ENCODE peak calls at places on chromosome 15, in five cellular contexts. U is HCT116, M is SK-N-SH, K is IMR-90, Q is GM23248. X is an unnamed sample.

GRCh38 chr15:48536681-48537091 is 108.8 kb downstream of the FBN1 start:
- DNase-seq in U (no peak), M (peak; percentile 36), K (peak; percentile 35), Q (peak; percentile 67), X (no peak)

GRCh38 chr15:23642413-23643044 is 5.1 kb downstream of the MAGEL2 start:
- DNase-seq in K (peak; percentile 51), Q (peak; percentile 76), M (peak; percentile 81), U (peak; percentile 23), X (peak; percentile 60)

GRCh38 chr15:92819312-92820232 is 80.6 kb upstream of the CHD2 start:
- DNase-seq in U (no peak), K (no peak), Q (peak; percentile 39), M (peak; percentile 63), X (no peak)

GRCh38 chr15:63530235-63530634 is 25.8 kb downstream of the USP3 start:
- DNase-seq in Q (no peak), M (no peak), U (no peak), K (no peak), X (no peak)

GRCh38 chr15:70494861-70495571 is 268.3 kb downstream of the UACA start:
- DNase-seq in M (peak; percentile 54), K (peak; percentile 96), Q (peak; percentile 94), U (no peak), X (no peak)

GRCh38 chr15:96421211-96421610 is 90.7 kb downstream of the NR2F2 start:
- DNase-seq in Q (peak; percentile 63), M (no peak), U (no peak), K (peak; percentile 61), X (no peak)

GRCh38 chr15:80825361-80826030 is 46.3 kb downstream of the CEMIP start:
- DNase-seq in U (no peak), M (no peak), K (no peak), Q (peak; percentile 58), X (no peak)

GRCh38 chr15:100732359-100733055 is 130.1 kb downstream of the ASB7 start:
- DNase-seq in M (no peak), K (peak; percentile 24), U (no peak), Q (peak; percentile 69), X (no peak)

GRCh38 chr15:40328176-40328575 is 4.7 kb downstream of the INAFM2 start:
- DNase-seq in M (no peak), Q (no peak), K (peak; percentile 74), U (no peak), X (no peak)

DNA sequence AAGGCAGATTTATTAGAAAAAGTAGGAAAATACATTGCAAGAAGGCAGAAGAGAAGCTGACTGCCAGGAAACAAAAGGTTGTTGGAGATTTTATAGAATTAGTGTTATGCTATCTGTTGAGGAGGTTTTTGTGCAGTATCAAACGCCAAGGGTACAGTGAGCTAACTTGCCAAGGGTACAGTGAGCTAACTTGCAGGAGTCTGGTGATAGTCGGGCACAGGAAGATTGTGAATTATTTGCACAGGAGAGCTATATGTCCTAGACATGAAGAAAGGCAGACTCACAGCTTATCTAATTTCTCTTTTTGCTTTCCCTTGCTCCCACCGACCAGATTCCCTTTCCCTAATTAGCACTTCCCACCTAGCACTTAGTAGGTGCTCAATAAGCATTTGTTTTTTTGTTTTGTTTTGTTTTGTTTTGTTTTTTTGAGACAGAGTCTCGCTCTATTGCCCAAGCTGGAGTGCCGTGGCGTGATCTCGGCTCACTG is 2.7 kb upstream of the CSK start:
- DNase-seq in Q (no peak), U (no peak), K (no peak), M (no peak), X (peak; percentile 18)
- H3K9ac ChIP-seq in Q (no peak overlapping the region), U (no peak overlapping the region), K (no peak overlapping the region), M (no peak overlapping the region), X (no peak overlapping the region)

GRCh38 chr15:66164788-66165187 is 88.8 kb downstream of the MEGF11 start:
- DNase-seq in K (no peak), U (no peak), M (no peak), Q (no peak), X (no peak)
- H3K27ac ChIP-seq in K (no peak overlapping the region), U (no peak overlapping the region), M (no peak overlapping the region), Q (no peak overlapping the region), X (no peak overlapping the region)

DNA sequence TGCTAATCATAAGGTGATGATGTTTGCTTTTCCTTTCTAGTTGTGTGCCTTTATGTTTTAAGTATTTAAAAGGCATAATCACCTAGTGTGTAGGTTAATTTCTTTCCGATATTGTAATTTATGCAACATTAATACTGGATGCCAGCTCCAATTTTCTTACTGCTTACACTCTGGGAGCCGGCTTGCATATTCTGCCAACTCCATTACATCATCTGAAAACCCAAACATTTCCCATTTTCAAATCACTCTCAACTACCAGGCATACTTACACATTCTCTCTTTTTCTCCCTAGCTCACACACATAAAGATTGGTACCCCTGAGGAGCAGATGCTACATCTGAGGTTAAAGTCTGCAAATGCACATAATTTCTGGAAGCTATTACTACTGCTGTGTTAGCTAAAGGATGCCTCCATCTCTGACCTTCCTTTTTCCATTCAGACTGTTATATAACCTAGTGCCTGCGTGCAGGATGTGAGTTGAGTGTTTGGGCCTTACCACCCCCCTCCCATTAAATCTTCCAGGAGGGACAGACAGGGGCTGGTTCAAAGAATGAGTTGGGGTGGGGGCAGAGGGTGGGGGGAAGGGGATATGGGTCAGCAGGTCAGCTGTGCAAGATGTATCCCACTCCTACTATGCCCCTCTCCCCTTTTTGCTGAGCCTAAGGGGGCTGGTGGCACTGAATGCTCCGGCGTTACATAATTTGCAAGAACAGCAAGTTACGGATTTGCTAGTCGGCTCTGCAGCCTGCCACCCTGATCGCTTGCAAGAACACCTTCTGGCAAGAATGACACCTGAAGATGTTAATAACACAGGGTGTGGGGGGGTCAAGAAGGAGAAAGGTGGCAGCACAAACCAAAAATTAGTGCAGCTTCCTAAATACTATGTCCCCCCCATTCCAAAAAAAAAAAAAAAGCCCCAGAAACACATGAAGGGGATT is 2.5 kb downstream of the RORA start:
- DNase-seq in K (peak; percentile 6), U (no peak), M (no peak), Q (peak; percentile 41), X (no peak)
- H3K9ac ChIP-seq in K (no peak overlapping the region), U (no peak overlapping the region), M (peak overlapping the region; percentile 51), Q (peak overlapping the region; percentile 67), X (no peak overlapping the region)

GRCh38 chr15:68277131-68277604 is 377 bp upstream of the FEM1B start:
- DNase-seq in Q (peak; percentile 73), U (no peak), K (peak; percentile 48), M (peak; percentile 72), X (peak; percentile 48)
- H3K27ac ChIP-seq in Q (peak overlapping the region; percentile 95), U (peak overlapping the region; percentile 95), K (peak overlapping the region; percentile 98), M (peak overlapping the region; percentile 97), X (peak overlapping the region; percentile 94)

DNA sequence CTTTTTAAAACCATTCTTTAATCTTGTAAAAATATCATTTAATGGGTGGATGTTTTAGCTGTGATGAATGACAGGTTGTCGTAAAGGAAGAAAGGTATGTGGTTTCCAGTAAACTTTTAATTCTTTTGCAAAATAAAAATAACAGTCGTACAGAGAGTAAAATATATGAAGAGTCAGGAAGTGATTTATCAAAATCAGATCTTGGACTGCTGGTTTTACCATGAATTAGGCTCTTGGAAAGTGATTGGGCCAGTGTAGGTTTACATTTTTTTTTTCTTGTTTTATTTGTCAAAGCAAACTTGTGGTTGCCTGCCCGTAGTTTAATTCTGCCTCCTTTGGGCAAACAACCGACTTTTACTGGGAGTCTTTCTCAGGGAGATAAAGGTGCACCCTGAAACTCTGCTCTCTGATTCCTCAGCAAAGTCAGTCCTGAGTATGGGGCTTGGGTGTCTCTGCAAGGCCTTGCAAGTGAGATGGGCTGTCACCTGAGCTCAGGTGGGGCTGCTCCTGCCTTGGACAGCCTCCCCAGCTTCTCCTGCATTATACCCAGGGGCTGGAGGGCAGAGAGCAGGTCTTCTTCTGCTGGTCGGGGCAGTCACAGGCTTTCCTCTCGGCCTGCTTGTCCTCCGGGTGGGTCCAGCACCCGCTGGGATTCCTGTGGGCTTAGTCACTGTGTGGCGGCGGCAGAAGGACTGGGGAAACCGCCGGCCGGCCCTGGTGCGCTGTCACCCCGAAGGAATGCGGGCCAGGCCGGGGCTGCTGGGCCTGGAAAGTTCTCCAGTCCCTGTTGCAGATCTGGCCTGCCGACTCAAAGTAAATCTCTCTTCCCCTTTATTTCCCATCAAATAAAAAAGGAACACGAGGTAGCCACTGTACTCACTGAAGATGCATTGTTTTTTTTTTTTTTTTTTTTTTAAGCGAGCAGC is 79.0 kb downstream of the IGF1R start:
- DNase-seq in M (peak; percentile 44), K (peak; percentile 93), Q (peak; percentile 98), U (peak; percentile 84), X (peak; percentile 83)
- H3K9ac ChIP-seq in M (peak overlapping the region; percentile 84), K (peak overlapping the region; percentile 65), Q (peak overlapping the region; percentile 82), U (peak overlapping the region; percentile 74), X (no peak overlapping the region)

X was measured in colonic mucosa.